ENCODE peak calls at places on chromosomes 4 and X, in seven cellular contexts. V, J, T, D, Q, C and N are unnamed samples.

GRCh38 chr4:133594246-133595207 is 445.4 kb downstream of the PCDH10 start:
- DNase-seq in Q (no peak), T (no peak), C (peak), D (no peak), V (no peak), J (no peak), N (no peak)

GRCh38 chr4:15753786-15754185 is 24.3 kb upstream of the CD38 start:
- DNase-seq in Q (no peak), D (no peak), C (no peak), J (no peak), V (no peak), T (no peak), N (no peak)

GRCh38 chr4:14575919-14576318 is 426.4 kb upstream of the CPEB2 start:
- DNase-seq in V (no peak), C (no peak), J (no peak), T (no peak), D (no peak), Q (no peak), N (no peak)

GRCh38 chrX:154366666-154367055 is 7.8 kb downstream of the FLNA start:
- DNase-seq in C (no peak), T (no peak), V (no peak), Q (no peak), J (no peak), D (no peak), N (no peak)

GRCh38 chr4:24533364-24533763 is 51.0 kb downstream of the DHX15 start:
- DNase-seq in V (no peak), T (no peak), Q (no peak), C (no peak), J (no peak), D (no peak), N (no peak)

GRCh38 chrX:2550288-2551020 is 49.7 kb upstream of the DHRSX start:
- DNase-seq in Q (no peak), T (no peak), C (no peak), J (no peak), D (no peak), V (no peak), N (no peak)

GRCh38 chrX:39470588-39471155 is 627.1 kb downstream of the BCOR start:
- DNase-seq in J (no peak), C (peak), Q (no peak), V (no peak), D (no peak), T (no peak), N (no peak)

GRCh38 chr4:54228563-54229501 is at the start of gene PDGFRA:
- DNase-seq in Q (no peak), D (peak), C (peak), V (no peak), J (no peak), T (no peak), N (no peak)

GRCh38 chrX:80879916-80880315 is 70.2 kb upstream of the BRWD3 start:
- DNase-seq in T (no peak), J (no peak), D (peak), Q (no peak), C (no peak), V (no peak), N (no peak)

GRCh38 chrX:139877710-139878414 is 55.0 kb downstream of the ATP11C start:
- DNase-seq in T (no peak), Q (no peak), J (no peak), D (no peak), V (no peak), C (peak), N (no peak)

GRCh38 chr4:63937961-63938360 is 471.3 kb downstream of the TECRL start:
- DNase-seq in Q (no peak), V (no peak), D (no peak), C (peak), T (no peak), J (no peak), N (no peak)

GRCh38 chr4:1759818-1760223 is 33.3 kb upstream of the FGFR3 start:
- DNase-seq in T (no peak), D (no peak), C (no peak), J (no peak), Q (peak), V (no peak), N (no peak)

GRCh38 chr4:151436093-151436518 is 27.1 kb downstream of the FHIP1A start:
- DNase-seq in J (no peak), Q (no peak), T (no peak), C (peak), V (no peak), D (no peak), N (no peak)

GRCh38 chr4:109739547-109739946 is 9.7 kb upstream of the PLA2G12A start:
- DNase-seq in C (no peak), D (no peak), J (no peak), V (no peak), T (no peak), Q (no peak), N (no peak)

GRCh38 chrX:100085851-100086250 is 324.2 kb downstream of the PCDH19 start:
- DNase-seq in T (no peak), Q (no peak), J (no peak), D (no peak), V (no peak), C (no peak), N (no peak)

GRCh38 chr4:101114936-101115372 is 232.4 kb downstream of the PPP3CA start:
- DNase-seq in D (no peak), C (peak), T (no peak), V (no peak), Q (no peak), J (no peak), N (no peak)

GRCh38 chr4:3257125-3257690 is 8.2 kb downstream of the MSANTD1 start:
- DNase-seq in C (no peak), Q (no peak), V (no peak), J (no peak), T (no peak), D (no peak), N (no peak)

GRCh38 chr4:70895846-70896435 is 6.2 kb upstream of the MOB1B start:
- DNase-seq in J (no peak), T (no peak), V (no peak), D (no peak), C (peak), Q (no peak), N (no peak)

GRCh38 chr4:108172231-108172779 is 3.6 kb upstream of the LEF1 start:
- DNase-seq in D (no peak), C (no peak), V (peak), Q (no peak), J (no peak), T (no peak), N (no peak)

GRCh38 chr4:138115053-138115452 is 127.1 kb downstream of the SLC7A11 start:
- DNase-seq in Q (no peak), T (no peak), V (no peak), D (no peak), J (no peak), C (no peak), N (no peak)

GRCh38 chr4:7206385-7206784 is 14.0 kb downstream of the SORCS2 start:
- DNase-seq in J (no peak), D (no peak), V (no peak), C (peak), Q (no peak), T (no peak), N (no peak)

GRCh38 chr4:3710451-3711182 is 55.6 kb upstream of the ADRA2C start:
- DNase-seq in V (no peak), J (no peak), Q (no peak), T (no peak), D (no peak), C (no peak), N (no peak)

GRCh38 chr4:149999485-150000074 is 78.7 kb upstream of the DCLK2 start:
- DNase-seq in T (no peak), Q (peak), J (no peak), D (peak), V (peak), C (peak), N (peak)

GRCh38 chrX:94551831-94552230 is 877.8 kb downstream of the FAM133A start:
- DNase-seq in J (no peak), D (no peak), C (no peak), V (no peak), Q (no peak), T (no peak), N (no peak)